ENCODE peak calls at places on chromosome 19, in seven cellular contexts. O, W, U, Z, L, B and H are unnamed samples.

GRCh38 chr19:56987184-56987583 is 132.6 kb upstream of the USP29 start:
- DNase-seq in W (no peak), O (no peak), L (no peak), B (no peak), U (no peak), Z (no peak), H (no peak)

GRCh38 chr19:48738557-48739399 is 1.6 kb downstream of the RASIP1 start:
- DNase-seq in O (peak; percentile 81), Z (peak; percentile 79), B (peak; percentile 61), L (peak; percentile 91), W (peak; percentile 95), U (peak; percentile 94), H (peak; percentile 65)

GRCh38 chr19:51511353-51511752 is 9.8 kb upstream of the SIGLEC12 start:
- DNase-seq in Z (no peak), L (no peak), W (no peak), B (peak; percentile 15), U (no peak), O (no peak), H (no peak)

GRCh38 chr19:37654525-37654832 is 786 bp downstream of the ZFP30 start:
- DNase-seq in B (peak; percentile 39), U (no peak), W (no peak), L (peak; percentile 33), O (peak; percentile 36), Z (no peak), H (peak; percentile 26)

GRCh38 chr19:40682431-40682964 is 8.0 kb downstream of the NUMBL start:
- DNase-seq in U (no peak), L (no peak), W (no peak), O (no peak), B (no peak), Z (no peak), H (no peak)

GRCh38 chr19:16315825-16316505 is 8.7 kb upstream of the KLF2 start:
- DNase-seq in Z (no peak), L (no peak), B (peak; percentile 99), W (no peak), O (peak; percentile 94), U (peak; percentile 89), H (peak; percentile 99)

GRCh38 chr19:49017666-49018351 is 918 bp upstream of the LHB start:
- DNase-seq in Z (no peak), B (peak; percentile 48), W (peak; percentile 80), U (peak; percentile 88), O (peak; percentile 57), L (peak; percentile 62), H (peak; percentile 45)

GRCh38 chr19:13841339-13842293 is 35.3 kb upstream of the NANOS3 start:
- DNase-seq in L (peak; percentile 29), Z (no peak), U (peak; percentile 54), W (no peak), O (peak; percentile 48), B (no peak), H (no peak)